ENCODE peak calls at places on chromosome 22, in five cellular contexts. B is Caki2, H is endothelial cell, U is fibroblast of the conjunctiva, Y is skeletal muscle cell. D is an unnamed sample.

GRCh38 chr22:19412478-19412877 is 19.1 kb downstream of the HIRA start:
- DNase-seq in B (no peak), H (no peak), U (no peak), Y (no peak), D (no peak)

GRCh38 chr22:19448076-19448607 is 631 bp upstream of the C22orf39 start:
- DNase-seq in B (peak), H (peak), U (peak), Y (peak), D (no peak)

GRCh38 chr22:21961886-21962654 is 9.4 kb upstream of the PPM1F start:
- DNase-seq in B (peak), H (no peak), U (no peak), Y (no peak), D (no peak)

GRCh38 chr22:17237031-17237668 is 17.9 kb upstream of the ADA2 start:
- DNase-seq in B (no peak), H (no peak), U (no peak), Y (no peak), D (no peak)

GRCh38 chr22:44192098-44192810 is 11.5 kb downstream of the PARVG start:
- DNase-seq in B (peak), H (no peak), U (no peak), Y (no peak), D (no peak)

GRCh38 chr22:49198705-49199084 is 629.0 kb downstream of the BRD1 start:
- DNase-seq in B (no peak), H (no peak), U (no peak), Y (no peak), D (no peak)

GRCh38 chr22:19066531-19067271 is 55.5 kb downstream of the DGCR2 start:
- DNase-seq in B (no peak), H (no peak), U (peak), Y (peak), D (no peak)

GRCh38 chr22:49523374-49524008 is 304.2 kb downstream of the BRD1 start:
- DNase-seq in B (no peak), H (no peak), U (no peak), Y (no peak), D (no peak)

GRCh38 chr22:40325315-40325714 is 21.0 kb upstream of the ADSL start:
- DNase-seq in B (no peak), H (no peak), U (no peak), Y (no peak), D (no peak)

GRCh38 chr22:20026204-20026908 is 5.4 kb downstream of the TANGO2 start:
- DNase-seq in B (no peak), H (no peak), U (no peak), Y (no peak), D (no peak)

GRCh38 chr22:45640941-45641621 is 30.6 kb upstream of the ATXN10 start:
- DNase-seq in B (no peak), H (no peak), U (no peak), Y (no peak), D (no peak)

GRCh38 chr22:23533328-23533762 is 46.7 kb downstream of the IGLL1 start:
- DNase-seq in B (no peak), H (peak), U (no peak), Y (no peak), D (peak)

GRCh38 chr22:44165286-44165874 is 15.3 kb upstream of the PARVG start:
- DNase-seq in B (no peak), H (no peak), U (no peak), Y (no peak), D (no peak)

GRCh38 chr22:35743466-35743865 is 25.8 kb downstream of the APOL5 start:
- DNase-seq in B (no peak), H (no peak), U (no peak), Y (no peak), D (no peak)

GRCh38 chr22:19843107-19843856 is 11.4 kb downstream of the GNB1L start:
- DNase-seq in B (no peak), H (no peak), U (no peak), Y (no peak), D (peak)

GRCh38 chr22:49546811-49547585 is 280.7 kb downstream of the BRD1 start:
- DNase-seq in B (no peak), H (no peak), U (no peak), Y (no peak), D (peak)

GRCh38 chr22:31099841-31100761 is 7.3 kb downstream of the SELENOM start:
- DNase-seq in B (no peak), H (no peak), U (no peak), Y (no peak), D (no peak)

GRCh38 chr22:31628362-31628761 is 33.7 kb downstream of the PISD start:
- DNase-seq in B (no peak), H (no peak), U (no peak), Y (no peak), D (no peak)

GRCh38 chr22:44753189-44754042 is 1.0 kb downstream of the ARHGAP8 start:
- DNase-seq in B (no peak), H (no peak), U (peak), Y (no peak), D (peak)

GRCh38 chr22:29369460-29369859 is 18.9 kb downstream of the AP1B1 start:
- DNase-seq in B (no peak), H (peak), U (peak), Y (no peak), D (peak)

GRCh38 chr22:23504522-23504921 is 75.6 kb downstream of the IGLL1 start:
- DNase-seq in B (no peak), H (no peak), U (no peak), Y (no peak), D (peak)

GRCh38 chr22:33848251-33848650 is 72.0 kb downstream of the LARGE1 start:
- DNase-seq in B (no peak), H (no peak), U (no peak), Y (no peak), D (no peak)

GRCh38 chr22:23591203-23591791 is 11.2 kb upstream of the IGLL1 start:
- DNase-seq in B (peak), H (peak), U (peak), Y (peak), D (no peak)

GRCh38 chr22:29313126-29314071 is 2.1 kb downstream of the RASL10A start:
- DNase-seq in B (no peak), H (no peak), U (no peak), Y (no peak), D (peak)

GRCh38 chr22:22348127-22348814 is 103.7 kb downstream of the VPREB1 start:
- DNase-seq in B (no peak), H (peak), U (no peak), Y (no peak), D (no peak)

GRCh38 chr22:39153220-39153860 is 860 bp upstream of the CBX7 start:
- DNase-seq in B (no peak), H (no peak), U (no peak), Y (no peak), D (no peak)

GRCh38 chr22:50175921-50176849 is 5.7 kb downstream of the PANX2 start:
- DNase-seq in B (no peak), H (no peak), U (no peak), Y (no peak), D (peak)

GRCh38 chr22:45832959-45833580 is 143.9 kb downstream of the WNT7B start:
- DNase-seq in B (no peak), H (no peak), U (no peak), Y (no peak), D (no peak)

GRCh38 chr22:50194037-50194809 is 6.6 kb upstream of the SELENOO start:
- DNase-seq in B (no peak), H (no peak), U (no peak), Y (no peak), D (no peak)

GRCh38 chr22:22684605-22685561 is 40.5 kb downstream of the GGTLC2 start:
- DNase-seq in B (peak), H (peak), U (peak), Y (peak), D (no peak)

GRCh38 chr22:23548501-23549197 is 31.4 kb downstream of the IGLL1 start:
- DNase-seq in B (no peak), H (no peak), U (no peak), Y (no peak), D (no peak)

D was measured in left lung.